ENCODE peak calls at places on chromosomes 1 and 21, in six cellular contexts. A is effector memory CD4-positive, alpha-beta T cell; J is fibroblast of lung; Q is CD8-positive, alpha-beta T cell; C is astrocyte; H is heart left ventricle. W is an unnamed sample.

GRCh38 chr1:145927916-145928647 is 798 bp upstream of the RBM8A start:
- DNase-seq in Q (no peak), A (no peak), J (no peak), H (no peak), C (no peak), W (no peak)

GRCh38 chr1:223233019-223233409 is 90.0 kb upstream of the TLR5 start:
- DNase-seq in H (no peak), J (no peak), A (no peak), C (no peak), Q (no peak), W (no peak)

GRCh38 chr1:239952348-239953307 is 139.1 kb upstream of the FMN2 start:
- DNase-seq in J (no peak), Q (no peak), C (no peak), H (no peak), A (no peak), W (no peak)

GRCh38 chr1:20681999-20682398 is 20.8 kb upstream of the DDOST start:
- DNase-seq in A (no peak), H (no peak), C (no peak), J (no peak), Q (no peak), W (no peak)

GRCh38 chr21:35648512-35648911 is 411.8 kb downstream of the SETD4 start:
- DNase-seq in J (no peak), C (no peak), A (no peak), H (no peak), Q (no peak), W (no peak)

GRCh38 chr1:220786337-220787068 is at the start of gene MTARC1:
- DNase-seq in C (peak; percentile 35), Q (no peak), H (peak; percentile 88), A (no peak), J (peak; percentile 57), W (peak; percentile 12)

GRCh38 chr1:183607322-183607980 is 17.2 kb upstream of the NCF2 start:
- DNase-seq in H (no peak), Q (no peak), C (no peak), A (no peak), J (no peak), W (no peak)

GRCh38 chr1:24393892-24394291 is 19.7 kb downstream of the STPG1 start:
- DNase-seq in A (no peak), C (peak; percentile 71), H (no peak), J (peak; percentile 81), Q (no peak), W (no peak)

GRCh38 chr1:151949371-151950193 is 40.3 kb upstream of the THEM4 start:
- DNase-seq in J (no peak), Q (no peak), H (no peak), A (no peak), C (no peak), W (no peak)

GRCh38 chr1:40784141-40784770 is 669 bp downstream of the KCNQ4 start:
- DNase-seq in H (no peak), Q (no peak), A (no peak), J (no peak), C (no peak), W (no peak)

GRCh38 chr1:221849110-221849509 is 107.2 kb upstream of the DUSP10 start:
- DNase-seq in Q (no peak), A (no peak), C (no peak), H (no peak), J (no peak), W (no peak)

GRCh38 chr21:46317710-46318463 is 5.8 kb downstream of the C21orf58 start:
- DNase-seq in J (no peak), H (peak; percentile 79), Q (no peak), C (no peak), A (no peak), W (no peak)

GRCh38 chr1:27525296-27526271 is 35.6 kb upstream of the WASF2 start:
- DNase-seq in C (no peak), H (peak; percentile 94), A (no peak), J (no peak), Q (peak; percentile 43), W (no peak)

GRCh38 chr21:44929799-44930542 is 9.3 kb upstream of the ITGB2 start:
- DNase-seq in J (no peak), A (no peak), H (no peak), C (no peak), Q (no peak), W (no peak)

GRCh38 chr21:44931501-44932365 is 8.1 kb upstream of the SLX9 start:
- DNase-seq in J (no peak), H (no peak), C (no peak), Q (no peak), A (no peak), W (no peak)

GRCh38 chr21:44932366-44933181 is 7.3 kb upstream of the SLX9 start:
- DNase-seq in Q (peak; percentile 74), H (peak; percentile 61), J (no peak), C (no peak), A (peak; percentile 44), W (no peak)

GRCh38 chr21:44930543-44930981 is 9.3 kb upstream of the SLX9 start:
- DNase-seq in J (no peak), H (no peak), C (no peak), Q (peak; percentile 64), A (peak; percentile 58), W (no peak)

GRCh38 chr21:44931137-44931500 is 8.7 kb upstream of the SLX9 start:
- DNase-seq in A (no peak), J (no peak), Q (no peak), C (no peak), H (no peak), W (no peak)
- H3K4me3 ChIP-seq in A (peak overlapping the region; percentile 66), J (no peak overlapping the region), Q (peak overlapping the region; percentile 72), C (peak overlapping the region; percentile 33), H (peak overlapping the region; percentile 44), W (no peak overlapping the region)

DNA sequence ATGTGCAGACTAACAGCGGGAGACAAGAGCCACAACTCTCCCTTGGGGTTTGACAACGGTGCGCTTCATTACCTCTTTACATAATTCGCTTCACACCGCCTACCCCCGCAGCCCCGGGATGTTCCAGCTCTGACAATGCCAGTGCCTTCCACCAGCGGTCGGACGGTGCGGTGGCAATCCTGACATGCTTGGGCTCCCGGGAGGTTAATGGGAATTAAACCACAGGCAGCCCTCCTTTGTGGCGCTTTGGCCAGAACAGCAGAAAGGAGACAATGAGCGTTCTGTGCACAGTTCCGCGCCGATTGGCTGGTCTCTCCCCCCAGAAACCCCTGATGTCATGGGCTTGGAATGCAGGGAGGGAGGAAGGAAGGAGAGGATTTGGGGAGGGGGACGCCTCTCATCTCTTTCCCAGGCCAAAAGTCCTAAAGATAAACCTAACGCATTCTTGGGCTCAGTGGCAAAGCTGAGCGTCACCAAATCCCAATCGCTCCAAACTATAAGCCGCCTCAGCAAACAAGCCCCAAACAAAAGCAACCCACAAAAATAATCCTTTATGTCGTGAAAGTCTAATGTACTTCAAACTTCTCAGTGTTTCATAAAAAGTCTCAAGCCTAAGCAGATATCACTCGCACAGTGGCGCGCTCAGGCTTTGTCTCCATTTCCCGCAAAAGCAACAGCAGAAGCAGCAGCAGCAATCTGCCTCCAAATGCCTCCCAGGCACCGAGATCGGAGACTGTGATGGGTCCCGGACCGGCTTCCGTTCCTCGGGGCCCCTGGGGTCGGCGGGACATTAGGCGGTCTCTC is 1.1 kb downstream of the CNN3 start:
- DNase-seq in H (peak; percentile 82), J (peak; percentile 97), C (peak; percentile 94), A (no peak), Q (peak; percentile 6), W (peak; percentile 61)
- H3K4me3 ChIP-seq in H (peak overlapping the region; percentile 69), J (peak overlapping the region; percentile 68), C (peak overlapping the region; percentile 100), A (peak overlapping the region; percentile 62), Q (peak overlapping the region; percentile 62), W (peak overlapping the region; percentile 72)

DNA sequence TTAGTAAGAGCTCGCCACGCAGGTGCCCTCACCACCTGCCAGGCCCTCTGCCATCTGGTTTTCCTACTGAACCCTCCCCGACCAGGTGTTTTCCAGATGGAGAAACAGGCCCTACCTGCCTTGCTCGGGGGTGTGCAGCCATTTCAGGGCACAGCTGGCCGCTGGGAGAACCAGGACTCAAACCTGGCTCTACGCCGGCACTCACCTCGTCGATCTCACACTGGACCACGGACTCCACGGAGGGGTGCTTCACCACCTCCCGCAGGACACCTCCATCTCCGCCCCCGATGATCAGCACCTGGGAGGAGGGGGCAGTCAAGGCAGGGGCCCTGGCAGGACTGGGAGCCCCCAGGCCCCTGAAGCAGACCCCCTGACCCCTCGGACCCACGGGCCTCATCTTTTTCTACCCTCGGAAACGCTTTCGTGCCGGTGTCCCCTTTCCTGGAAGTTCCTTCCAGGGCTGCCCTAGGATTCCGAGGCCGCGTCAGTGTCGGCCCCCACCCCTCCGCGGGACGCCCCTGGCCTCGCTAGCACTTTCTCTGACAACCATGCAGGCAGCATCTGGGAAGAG is 1.1 kb downstream of the SRM start:
- DNase-seq in H (no peak), Q (no peak), J (no peak), C (no peak), A (no peak), W (no peak)
- H3K4me3 ChIP-seq in H (peak overlapping the region; percentile 99), Q (peak overlapping the region; percentile 70), J (peak overlapping the region; percentile 92), C (peak overlapping the region; percentile 91), A (peak overlapping the region; percentile 91), W (peak overlapping the region; percentile 99)

DNA sequence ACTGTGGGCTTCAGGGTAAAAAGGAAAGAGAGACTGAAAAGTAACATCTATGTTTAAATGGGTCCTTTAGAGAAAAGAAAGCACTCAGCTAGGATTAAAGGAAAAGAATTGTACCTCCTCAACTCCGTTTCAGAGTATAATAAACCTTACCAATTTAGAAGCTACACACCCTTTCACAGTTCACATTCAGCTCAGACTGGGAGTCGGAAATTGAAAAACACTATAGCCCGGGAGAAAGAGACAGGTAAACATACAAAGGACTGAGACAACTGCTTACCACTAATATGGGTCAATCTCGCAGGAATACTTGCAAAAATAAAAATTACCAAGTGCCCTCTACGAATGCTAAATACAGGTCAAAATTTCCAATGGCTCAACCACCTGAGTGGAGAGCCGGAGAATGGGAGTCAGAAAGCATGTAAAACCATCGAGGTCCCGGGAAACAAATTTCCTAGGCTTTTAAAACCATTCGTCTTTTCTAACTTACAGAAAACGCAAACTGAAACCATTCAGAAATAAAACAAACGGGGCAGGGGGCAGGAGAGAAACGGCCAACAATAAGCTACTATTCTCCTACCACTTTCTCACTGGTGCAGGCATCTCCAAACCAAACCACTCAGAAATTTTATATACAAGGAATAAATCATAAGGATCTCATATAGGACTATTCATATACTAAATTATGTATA is 136.7 kb downstream of the RERE start:
- DNase-seq in A (no peak), H (no peak), Q (no peak), C (no peak), J (no peak), W (no peak)
- H3K4me3 ChIP-seq in A (peak overlapping the region; percentile 35), H (no peak overlapping the region), Q (no peak overlapping the region), C (peak overlapping the region; percentile 31), J (peak overlapping the region; percentile 23), W (no peak overlapping the region)

GRCh38 chr1:30720271-30721223 is 2.8 kb downstream of the MATN1 start:
- DNase-seq in A (no peak), J (no peak), Q (no peak), H (no peak), C (no peak), W (no peak)

GRCh38 chr1:30718091-30718635 is 5.2 kb downstream of the MATN1 start:
- DNase-seq in C (peak; percentile 85), H (peak; percentile 99), J (peak; percentile 94), A (peak; percentile 99), Q (peak; percentile 100), W (peak; percentile 86)

GRCh38 chr1:30718636-30719405 is 4.6 kb downstream of the MATN1 start:
- DNase-seq in Q (peak; percentile 81), J (peak; percentile 98), A (peak; percentile 71), H (peak; percentile 80), C (peak; percentile 96), W (peak; percentile 85)

GRCh38 chr1:30721311-30722174 is 1.8 kb downstream of the MATN1 start:
- DNase-seq in A (no peak), Q (no peak), C (no peak), J (no peak), H (no peak), W (no peak)

GRCh38 chr1:30719406-30720270 is 3.7 kb downstream of the MATN1 start:
- DNase-seq in A (no peak), C (peak; percentile 26), H (no peak), Q (no peak), J (peak; percentile 40), W (no peak)
- H3K4me3 ChIP-seq in A (peak overlapping the region; percentile 78), C (peak overlapping the region; percentile 60), H (peak overlapping the region; percentile 57), Q (peak overlapping the region; percentile 98), J (no peak overlapping the region), W (peak overlapping the region; percentile 56)

GRCh38 chr1:66375125-66375524 is 158.8 kb upstream of the SGIP1 start:
- DNase-seq in Q (no peak), J (peak; percentile 34), C (no peak), H (no peak), A (no peak), W (no peak)
- H3K4me3 ChIP-seq in Q (no peak overlapping the region), J (no peak overlapping the region), C (no peak overlapping the region), H (no peak overlapping the region), A (no peak overlapping the region), W (no peak overlapping the region)